ENCODE peak calls at places on chromosome 4, in seven cellular contexts. One of them, this sample, is unnamed.

GRCh38 chr4:124947622-124948265 is 235.2 kb upstream of the ANKRD50 start:
- DNase-seq in H9: no peak
- DNase-seq in H1: no peak
- DNase-seq in mesendoderm: no peak
- DNase-seq in trophoblast cell: no peak
- DNase-seq in mesenchymal stem cell: no peak
- DNase-seq in IMR-90: no peak
- DNase-seq in this sample: no peak

GRCh38 chr4:186953601-186954260 is 230.1 kb upstream of the FAT1 start:
- DNase-seq in H9: no peak
- DNase-seq in H1: no peak
- DNase-seq in mesendoderm: no peak
- DNase-seq in trophoblast cell: peak
- DNase-seq in mesenchymal stem cell: no peak
- DNase-seq in IMR-90: no peak
- DNase-seq in this sample: no peak

GRCh38 chr4:111689731-111690130 is 455.5 kb upstream of the FAM241A start:
- DNase-seq in H9: no peak
- DNase-seq in H1: no peak
- DNase-seq in mesendoderm: no peak
- DNase-seq in trophoblast cell: no peak
- DNase-seq in mesenchymal stem cell: peak
- DNase-seq in IMR-90: peak
- DNase-seq in this sample: no peak

GRCh38 chr4:113844369-113844768 is 82.8 kb upstream of the CAMK2D start:
- DNase-seq in H9: no peak
- DNase-seq in H1: no peak
- DNase-seq in mesendoderm: no peak
- DNase-seq in trophoblast cell: no peak
- DNase-seq in mesenchymal stem cell: no peak
- DNase-seq in IMR-90: no peak
- DNase-seq in this sample: no peak

GRCh38 chr4:102500371-102501175 is 586 bp upstream of the NFKB1 start:
- DNase-seq in H9: peak
- DNase-seq in H1: no peak
- DNase-seq in mesendoderm: peak
- DNase-seq in trophoblast cell: peak
- DNase-seq in mesenchymal stem cell: peak
- DNase-seq in IMR-90: peak
- DNase-seq in this sample: peak

GRCh38 chr4:123869517-123870282 is 473.1 kb downstream of the SPRY1 start:
- DNase-seq in H9: no peak
- DNase-seq in H1: no peak
- DNase-seq in mesendoderm: no peak
- DNase-seq in trophoblast cell: no peak
- DNase-seq in mesenchymal stem cell: no peak
- DNase-seq in IMR-90: no peak
- DNase-seq in this sample: no peak

GRCh38 chr4:98673978-98674377 is 15.6 kb upstream of the TSPAN5 start:
- DNase-seq in H9: no peak
- DNase-seq in H1: no peak
- DNase-seq in mesendoderm: no peak
- DNase-seq in trophoblast cell: no peak
- DNase-seq in mesenchymal stem cell: peak
- DNase-seq in IMR-90: peak
- DNase-seq in this sample: no peak

GRCh38 chr4:89294583-89295244 is 12.9 kb downstream of the GPRIN3 start:
- DNase-seq in H9: no peak
- DNase-seq in H1: no peak
- DNase-seq in mesendoderm: no peak
- DNase-seq in trophoblast cell: no peak
- DNase-seq in mesenchymal stem cell: peak
- DNase-seq in IMR-90: no peak
- DNase-seq in this sample: no peak

GRCh38 chr4:55866290-55866907 is 13.0 kb downstream of the EXOC1 start:
- DNase-seq in H9: no peak
- DNase-seq in H1: no peak
- DNase-seq in mesendoderm: peak
- DNase-seq in trophoblast cell: peak
- DNase-seq in mesenchymal stem cell: peak
- DNase-seq in IMR-90: peak
- DNase-seq in this sample: no peak

GRCh38 chr4:41418444-41418843 is 119.5 kb upstream of the LIMCH1 start:
- DNase-seq in H9: no peak
- DNase-seq in H1: no peak
- DNase-seq in mesendoderm: peak
- DNase-seq in trophoblast cell: peak
- DNase-seq in mesenchymal stem cell: peak
- DNase-seq in IMR-90: peak
- DNase-seq in this sample: no peak

GRCh38 chr4:1777822-1778641 is 15.1 kb upstream of the FGFR3 start:
- DNase-seq in H9: peak
- DNase-seq in H1: peak
- DNase-seq in mesendoderm: peak
- DNase-seq in trophoblast cell: peak
- DNase-seq in mesenchymal stem cell: peak
- DNase-seq in IMR-90: no peak
- DNase-seq in this sample: peak

GRCh38 chr4:89248879-89249281 is 58.7 kb downstream of the GPRIN3 start:
- DNase-seq in H9: no peak
- DNase-seq in H1: no peak
- DNase-seq in mesendoderm: no peak
- DNase-seq in trophoblast cell: peak
- DNase-seq in mesenchymal stem cell: no peak
- DNase-seq in IMR-90: no peak
- DNase-seq in this sample: no peak

GRCh38 chr4:40599431-40599830 is 30.2 kb downstream of the RBM47 start:
- DNase-seq in H9: no peak
- DNase-seq in H1: no peak
- DNase-seq in mesendoderm: no peak
- DNase-seq in trophoblast cell: no peak
- DNase-seq in mesenchymal stem cell: no peak
- DNase-seq in IMR-90: no peak
- DNase-seq in this sample: no peak

GRCh38 chr4:82528868-82529267 is 32.9 kb downstream of the TMEM150C start:
- DNase-seq in H9: no peak
- DNase-seq in H1: no peak
- DNase-seq in mesendoderm: peak
- DNase-seq in trophoblast cell: no peak
- DNase-seq in mesenchymal stem cell: no peak
- DNase-seq in IMR-90: no peak
- DNase-seq in this sample: no peak

GRCh38 chr4:107831140-107831539 is 6.4 kb downstream of the SGMS2 start:
- DNase-seq in H9: no peak
- DNase-seq in H1: no peak
- DNase-seq in mesendoderm: no peak
- DNase-seq in trophoblast cell: peak
- DNase-seq in mesenchymal stem cell: no peak
- DNase-seq in IMR-90: no peak
- DNase-seq in this sample: no peak

GRCh38 chr4:165308606-165309005 is 18.9 kb upstream of the MSMO1 start:
- DNase-seq in H9: no peak
- DNase-seq in H1: no peak
- DNase-seq in mesendoderm: no peak
- DNase-seq in trophoblast cell: no peak
- DNase-seq in mesenchymal stem cell: no peak
- DNase-seq in IMR-90: no peak
- DNase-seq in this sample: no peak

GRCh38 chr4:13642163-13642562 is 14.6 kb upstream of the BOD1L1 start:
- DNase-seq in H9: no peak
- DNase-seq in H1: no peak
- DNase-seq in mesendoderm: no peak
- DNase-seq in trophoblast cell: no peak
- DNase-seq in mesenchymal stem cell: no peak
- DNase-seq in IMR-90: peak
- DNase-seq in this sample: no peak

GRCh38 chr4:140296335-140296753 is 77.1 kb upstream of the SCOC start:
- DNase-seq in H9: no peak
- DNase-seq in H1: no peak
- DNase-seq in mesendoderm: peak
- DNase-seq in trophoblast cell: peak
- DNase-seq in mesenchymal stem cell: peak
- DNase-seq in IMR-90: peak
- DNase-seq in this sample: no peak

GRCh38 chr4:156913234-156913633 is 58.4 kb downstream of the PDGFC start:
- DNase-seq in H9: no peak
- DNase-seq in H1: no peak
- DNase-seq in mesendoderm: no peak
- DNase-seq in trophoblast cell: no peak
- DNase-seq in mesenchymal stem cell: no peak
- DNase-seq in IMR-90: no peak
- DNase-seq in this sample: no peak

DNA sequence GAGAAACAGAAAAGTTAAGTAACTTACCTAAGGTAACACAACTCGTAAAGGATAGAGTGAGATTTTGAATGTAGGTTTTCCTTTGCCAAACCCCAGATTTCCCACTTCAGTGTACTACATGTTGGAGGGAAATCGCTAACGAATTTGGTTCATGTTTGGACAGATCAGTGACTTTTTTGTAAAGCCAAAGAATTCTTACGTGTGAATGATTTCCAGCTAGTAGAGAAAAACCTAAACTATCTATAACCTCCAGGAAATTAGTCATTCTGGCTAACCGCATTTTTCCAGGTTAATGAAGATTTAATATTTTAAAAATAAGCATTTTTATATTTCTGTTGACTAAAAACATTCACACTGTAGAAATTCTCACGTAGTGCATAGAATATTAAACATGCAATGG is 7.2 kb downstream of the TENM3 start:
- DNase-seq in H9: no peak
- DNase-seq in H1: no peak
- DNase-seq in mesendoderm: no peak
- DNase-seq in trophoblast cell: no peak
- DNase-seq in mesenchymal stem cell: no peak
- DNase-seq in IMR-90: no peak
- DNase-seq in this sample: no peak
- H3K27ac ChIP-seq in H9: no peak
- H3K27ac ChIP-seq in H1: no peak
- H3K27ac ChIP-seq in mesendoderm: no peak
- H3K27ac ChIP-seq in trophoblast cell: no peak
- H3K27ac ChIP-seq in mesenchymal stem cell: peak
- H3K27ac ChIP-seq in IMR-90: no peak
- H3K27ac ChIP-seq in this sample: no peak

GRCh38 chr4:8023696-8024033 is 84.0 kb upstream of the AFAP1 start:
- DNase-seq in H9: no peak
- DNase-seq in H1: no peak
- DNase-seq in mesendoderm: no peak
- DNase-seq in trophoblast cell: no peak
- DNase-seq in mesenchymal stem cell: no peak
- DNase-seq in IMR-90: no peak
- DNase-seq in this sample: no peak

GRCh38 chr4:8024073-8024786 is 84.6 kb upstream of the AFAP1 start:
- DNase-seq in H9: no peak
- DNase-seq in H1: no peak
- DNase-seq in mesendoderm: no peak
- DNase-seq in trophoblast cell: no peak
- DNase-seq in mesenchymal stem cell: no peak
- DNase-seq in IMR-90: no peak
- DNase-seq in this sample: no peak

GRCh38 chr4:8022767-8023695 is 83.4 kb upstream of the AFAP1 start:
- DNase-seq in H9: no peak
- DNase-seq in H1: no peak
- DNase-seq in mesendoderm: no peak
- DNase-seq in trophoblast cell: no peak
- DNase-seq in mesenchymal stem cell: no peak
- DNase-seq in IMR-90: no peak
- DNase-seq in this sample: no peak

GRCh38 chr4:8026455-8026854 is 86.8 kb upstream of the AFAP1 start:
- DNase-seq in H9: no peak
- DNase-seq in H1: no peak
- DNase-seq in mesendoderm: no peak
- DNase-seq in trophoblast cell: no peak
- DNase-seq in mesenchymal stem cell: no peak
- DNase-seq in IMR-90: no peak
- DNase-seq in this sample: no peak

DNA sequence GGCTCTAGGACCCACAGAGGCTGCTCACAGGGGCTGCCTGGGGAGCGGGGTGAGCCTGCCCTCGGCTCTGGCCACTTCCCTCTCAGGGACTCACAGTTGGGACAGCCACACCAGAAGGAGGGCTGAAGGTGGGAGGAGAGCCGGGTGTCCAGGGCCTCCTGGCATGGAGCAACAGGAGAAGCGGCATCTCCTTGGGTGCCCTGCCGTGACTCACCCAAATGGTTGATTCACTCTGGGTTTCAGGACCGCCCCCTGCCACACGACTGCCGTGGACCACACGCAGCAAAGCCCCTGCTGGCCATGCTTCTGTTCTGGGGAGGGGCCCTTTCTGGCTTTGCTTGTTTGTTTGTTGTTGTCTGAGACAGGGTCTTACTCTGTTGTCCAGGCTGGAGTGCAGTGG is 86.0 kb upstream of the AFAP1 start:
- DNase-seq in H9: no peak
- DNase-seq in H1: no peak
- DNase-seq in mesendoderm: no peak
- DNase-seq in trophoblast cell: no peak
- DNase-seq in mesenchymal stem cell: no peak
- DNase-seq in IMR-90: no peak
- DNase-seq in this sample: no peak
- H3K23ac ChIP-seq in H9: no peak
- H3K23ac ChIP-seq in H1: no peak
- H3K23ac ChIP-seq in mesendoderm: no peak
- H3K23ac ChIP-seq in trophoblast cell: no peak
- H3K23ac ChIP-seq in mesenchymal stem cell: no peak
- H3K23ac ChIP-seq in IMR-90: no peak
- H3K23ac ChIP-seq in this sample: no peak

DNA sequence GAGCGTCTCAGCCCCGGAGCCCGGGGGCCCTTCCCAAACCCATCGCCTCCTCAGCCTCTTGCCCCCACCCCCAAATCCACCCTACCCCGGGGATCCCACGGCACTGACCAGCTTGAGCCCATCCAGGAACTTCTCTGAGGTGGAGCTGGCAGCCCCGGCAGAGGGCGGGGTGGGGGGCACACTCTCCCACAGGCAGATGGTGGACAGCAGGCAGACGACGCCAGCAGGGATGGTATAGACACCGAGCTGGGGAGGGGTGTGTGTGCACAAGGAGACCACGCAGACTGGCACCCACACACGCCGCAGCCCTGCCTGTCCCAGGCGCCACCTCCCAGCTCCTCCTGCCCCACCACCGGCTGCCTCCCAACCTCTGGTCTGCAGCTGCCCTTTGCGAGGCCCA is 4.3 kb downstream of the SLC49A3 start:
- DNase-seq in H9: peak
- DNase-seq in H1: no peak
- DNase-seq in mesendoderm: no peak
- DNase-seq in trophoblast cell: no peak
- DNase-seq in mesenchymal stem cell: no peak
- DNase-seq in IMR-90: no peak
- DNase-seq in this sample: no peak
- H2BK5ac ChIP-seq in H9: no peak
- H2BK5ac ChIP-seq in H1: no peak
- H2BK5ac ChIP-seq in mesendoderm: no peak
- H2BK5ac ChIP-seq in trophoblast cell: no peak
- H2BK5ac ChIP-seq in mesenchymal stem cell: no peak
- H2BK5ac ChIP-seq in IMR-90: no peak
- H2BK5ac ChIP-seq in this sample: peak

DNA sequence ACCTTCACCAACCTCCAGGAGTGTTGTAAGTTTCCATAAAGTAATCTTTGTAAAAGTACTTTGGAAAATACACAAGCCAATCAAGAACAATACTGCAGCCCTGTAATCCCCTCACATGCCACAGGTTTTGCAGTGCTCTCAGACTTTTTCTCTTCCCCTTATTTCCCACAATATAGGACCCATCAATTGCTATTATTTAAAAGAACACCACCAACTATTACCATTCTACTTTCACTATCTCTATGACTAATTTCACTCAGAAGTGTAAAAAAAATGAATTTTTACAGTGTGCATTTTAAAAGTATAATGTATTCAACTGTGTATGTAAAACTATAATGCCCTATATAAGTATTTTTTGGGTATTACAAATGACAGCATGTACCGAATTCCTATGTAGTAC is 1.7 kb downstream of the ATP8A1 start:
- DNase-seq in H9: no peak
- DNase-seq in H1: no peak
- DNase-seq in mesendoderm: no peak
- DNase-seq in trophoblast cell: no peak
- DNase-seq in mesenchymal stem cell: no peak
- DNase-seq in IMR-90: no peak
- DNase-seq in this sample: no peak
- H3K27ac ChIP-seq in H9: no peak
- H3K27ac ChIP-seq in H1: no peak
- H3K27ac ChIP-seq in mesendoderm: no peak
- H3K27ac ChIP-seq in trophoblast cell: no peak
- H3K27ac ChIP-seq in mesenchymal stem cell: no peak
- H3K27ac ChIP-seq in IMR-90: no peak
- H3K27ac ChIP-seq in this sample: no peak

This sample was measured in neuronal stem cell.